ENCODE peak calls at places on chromosomes 2 and 18, in five cellular contexts. M, N, O, H and V are unnamed samples.

GRCh38 chr2:23926750-23927627 is at the start of gene ATAD2B:
- DNase-seq in O (peak; percentile 95), M (peak; percentile 88), H (peak; percentile 83), N (peak; percentile 90), V (peak; percentile 96)

GRCh38 chr2:110095994-110096633 is 19.5 kb downstream of the MALL start:
- DNase-seq in H (no peak), O (peak; percentile 8), M (no peak), N (no peak), V (no peak)

GRCh38 chr2:169446452-169446851 is 32.8 kb upstream of the BBS5 start:
- DNase-seq in O (no peak), H (no peak), N (no peak), M (no peak), V (no peak)

GRCh38 chr2:48532824-48533223 is 2.9 kb downstream of the STON1 start:
- DNase-seq in H (no peak), N (no peak), M (no peak), O (no peak), V (no peak)

GRCh38 chr2:161650116-161651015 is 26.1 kb downstream of the SLC4A10 start:
- DNase-seq in M (no peak), N (no peak), O (peak; percentile 32), H (no peak), V (no peak)

GRCh38 chr2:40363631-40364030 is 88.3 kb downstream of the SLC8A1 start:
- DNase-seq in O (no peak), H (no peak), N (no peak), M (no peak), V (no peak)

GRCh38 chr2:165847001-165847400 is 53.0 kb upstream of the GALNT3 start:
- DNase-seq in H (no peak), O (no peak), N (no peak), M (no peak), V (no peak)

GRCh38 chr18:55477537-55478300 is 110.3 kb downstream of the TCF4 start:
- DNase-seq in H (no peak), N (no peak), O (no peak), M (no peak), V (peak; percentile 23)

GRCh38 chr2:70790079-70790963 is at the start of gene FIGLA:
- DNase-seq in H (no peak), N (no peak), M (no peak), O (peak; percentile 76), V (no peak)

GRCh38 chr18:76521367-76521766 is 26.3 kb upstream of the ZNF516 start:
- DNase-seq in H (no peak), N (no peak), O (no peak), M (no peak), V (no peak)

GRCh38 chr2:26740890-26741302 is 23.2 kb upstream of the SLC35F6 start:
- DNase-seq in O (peak; percentile 73), N (no peak), M (no peak), H (no peak), V (no peak)

GRCh38 chr18:2568605-2569004 is 2.7 kb downstream of the METTL4 start:
- DNase-seq in N (no peak), O (no peak), H (no peak), M (no peak), V (no peak)

GRCh38 chr2:224158061-224158460 is 119.0 kb upstream of the SERPINE2 start:
- DNase-seq in O (no peak), N (no peak), H (no peak), M (no peak), V (no peak)

GRCh38 chr2:196181484-196181883 is 10.1 kb upstream of the STK17B start:
- DNase-seq in O (no peak), N (no peak), H (no peak), M (no peak), V (no peak)

GRCh38 chr2:210768329-210768910 is 212.0 kb downstream of the CPS1 start:
- DNase-seq in N (no peak), M (no peak), O (no peak), H (no peak), V (no peak)

GRCh38 chr2:208648368-208648767 is 241.8 kb downstream of the PTH2R start:
- DNase-seq in H (no peak), M (no peak), O (no peak), N (no peak), V (no peak)

GRCh38 chr18:2853926-2854664 is 7.3 kb downstream of the EMILIN2 start:
- DNase-seq in M (no peak), O (no peak), N (no peak), H (no peak), V (no peak)

GRCh38 chr2:159907914-159908313 is 109.9 kb upstream of the CD302 start:
- DNase-seq in M (no peak), O (no peak), H (no peak), N (no peak), V (no peak)

DNA sequence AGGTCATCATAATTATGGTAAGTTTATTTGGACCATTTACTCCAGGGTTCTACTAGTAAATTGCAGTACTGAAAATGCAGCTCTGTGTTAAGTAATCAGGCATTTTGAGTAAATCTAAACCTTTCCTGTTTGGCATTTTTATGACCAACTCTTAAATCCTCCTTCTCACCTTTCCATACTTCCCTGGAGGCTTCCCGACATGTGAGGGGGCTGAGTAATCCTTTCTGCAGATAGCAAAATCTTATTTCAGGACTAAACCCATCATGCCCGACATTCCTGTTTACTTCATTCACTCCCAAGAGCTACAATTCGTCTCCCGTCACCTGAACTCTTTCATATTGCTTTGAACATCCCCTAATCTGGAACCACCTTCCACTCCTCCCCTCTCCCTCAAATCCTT is 296.6 kb downstream of the IKZF2 start:
- DNase-seq in M (no peak), H (no peak), O (no peak), N (no peak), V (no peak)
- TF ChIP-seq CTCF in M (no peak), H (no peak), O (no peak), N (no peak), V (no peak)

GRCh38 chr2:96824079-96824870 is 8.2 kb downstream of the CNNM3 start:
- DNase-seq in M (no peak), O (no peak), H (no peak), N (peak; percentile 77), V (no peak)

GRCh38 chr2:96828436-96828835 is 12.4 kb downstream of the CNNM3 start:
- DNase-seq in M (no peak), O (no peak), N (no peak), H (no peak), V (no peak)

GRCh38 chr2:96825057-96825456 is 9.0 kb downstream of the CNNM3 start:
- DNase-seq in M (no peak), O (no peak), H (no peak), N (no peak), V (no peak)

GRCh38 chr2:96828874-96829273 is 12.8 kb downstream of the CNNM3 start:
- DNase-seq in M (no peak), H (no peak), O (no peak), N (no peak), V (no peak)

DNA sequence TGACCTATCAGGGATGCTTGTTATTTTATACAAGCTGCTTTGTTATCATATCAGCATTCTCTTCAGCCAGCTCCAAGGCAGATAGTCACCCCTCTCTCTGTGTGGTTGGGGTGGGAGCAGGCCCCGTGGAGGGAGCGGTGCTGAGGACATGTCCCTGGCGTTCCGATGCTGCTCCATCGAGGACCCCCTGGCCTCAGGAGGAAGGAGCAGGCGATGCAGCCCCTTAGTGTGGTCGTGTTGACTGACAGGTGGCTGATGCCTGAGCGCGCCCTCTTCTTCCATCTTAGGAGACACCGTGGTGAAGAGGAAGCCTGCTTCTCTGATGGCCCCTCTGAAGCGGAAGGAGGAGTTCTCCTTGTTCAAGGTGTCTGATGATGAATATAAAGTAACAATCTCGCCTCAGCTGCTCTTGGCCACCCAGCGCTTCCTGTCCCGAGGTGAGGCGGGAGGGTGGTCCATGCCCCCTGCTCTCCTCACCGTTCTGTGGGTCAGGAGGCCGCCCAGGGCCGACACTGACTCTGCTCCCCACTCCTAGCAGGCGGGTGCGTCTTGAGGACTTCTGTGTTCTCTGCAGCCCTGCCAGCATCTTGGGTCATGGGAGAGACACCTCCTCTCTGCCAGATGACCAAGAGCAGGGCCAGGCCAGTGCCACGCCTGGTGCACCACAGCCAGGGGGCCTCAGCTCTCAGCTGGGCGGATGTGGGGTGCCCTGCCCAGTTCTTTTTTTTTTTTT is 10.6 kb downstream of the CNNM3 start:
- DNase-seq in M (no peak), H (no peak), N (no peak), O (no peak), V (no peak)
- TF ChIP-seq CTCF in M (no peak), H (no peak), N (no peak), O (no peak), V (no peak)

GRCh38 chr2:98385050-98385699 is 38.9 kb downstream of the CNGA3 start:
- DNase-seq in N (peak; percentile 79), H (peak; percentile 86), M (peak; percentile 43), O (peak; percentile 83), V (peak; percentile 58)
- TF ChIP-seq CTCF in N (peak; percentile 98), H (peak; percentile 98), M (peak; percentile 78), O (peak; percentile 98), V (peak; percentile 50)

GRCh38 chr2:164696634-164697033 is 75.4 kb upstream of the GRB14 start:
- DNase-seq in N (no peak), H (no peak), O (no peak), M (no peak), V (no peak)
- TF ChIP-seq CTCF in N (no peak), H (no peak), O (no peak), M (no peak), V (no peak)

GRCh38 chr2:61431345-61431744 is 39.5 kb downstream of the USP34 start:
- DNase-seq in M (no peak), O (no peak), N (no peak), H (no peak), V (no peak)
- TF ChIP-seq CTCF in M (no peak), O (no peak), N (no peak), H (no peak), V (no peak)

DNA sequence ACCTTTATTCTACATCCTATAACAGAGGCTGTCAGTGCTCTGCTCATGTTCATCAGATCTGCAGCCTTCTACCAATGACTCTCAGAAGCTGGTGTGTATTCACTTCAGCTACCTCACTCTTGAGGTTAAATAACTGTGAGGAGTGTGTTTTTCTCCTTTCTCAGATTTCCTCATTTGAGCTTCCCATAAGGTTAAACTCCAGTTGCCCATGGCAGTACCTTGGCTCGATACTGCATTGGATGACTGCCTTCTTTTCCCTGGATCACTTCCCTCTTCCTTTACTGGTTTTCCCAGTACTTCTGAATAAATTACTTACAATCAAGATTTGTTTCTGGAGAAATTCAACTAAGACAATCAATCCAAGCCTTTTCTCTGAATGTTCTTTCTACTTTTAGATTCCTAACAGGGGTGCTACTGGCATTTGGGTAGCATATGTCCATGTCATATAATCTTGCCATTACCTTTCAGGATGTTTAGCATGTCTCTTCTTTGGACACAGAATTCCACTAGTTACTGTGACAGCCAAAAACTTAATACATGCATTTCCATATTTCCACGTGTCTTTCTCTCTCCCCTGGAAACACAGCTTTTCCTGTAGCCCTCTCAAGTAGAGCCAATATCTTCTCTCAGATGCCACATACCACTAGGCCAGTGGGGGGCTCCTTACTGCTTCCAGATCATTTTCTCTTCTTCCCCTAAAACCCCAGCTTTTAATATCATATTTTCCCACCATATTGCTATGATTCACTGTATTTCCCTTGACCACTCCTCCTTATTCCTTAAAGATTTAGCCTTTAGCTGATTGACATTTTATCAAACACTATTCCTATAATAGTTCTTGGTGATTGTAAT is 15.0 kb upstream of the SPOPL start:
- DNase-seq in N (no peak), H (no peak), M (no peak), O (no peak), V (no peak)
- TF ChIP-seq CTCF in N (peak; percentile 36), H (no peak), M (no peak), O (peak; percentile 52), V (no peak)

GRCh38 chr2:217808326-217808725 is 194.5 kb downstream of the TNS1 start:
- DNase-seq in N (no peak), O (no peak), H (no peak), M (no peak), V (no peak)
- TF ChIP-seq CTCF in N (no peak), O (no peak), H (no peak), M (no peak), V (no peak)